ENCODE peak calls at places on chromosomes 4 and X, in six cellular contexts. F is DMS79; R is activated CD4-positive, alpha-beta T cell treated with anti-CD3 and anti-CD28 coated beads for 24 hours; K is activated CD8-positive, alpha-beta memory T cell treated with anti-CD3 and anti-CD28 coated beads for 48 hours; Z is H1; N is Caki2. J is an unnamed sample.
A peak's percentile ranks its signal among the peaks of the same experiment; 100 is the strongest.

GRCh38 chr4:155952546-155952945 is 1.1 kb downstream of the CTSO start:
- DNase-seq in F (no peak), R (no peak), Z (no peak), K (no peak), N (peak; percentile 16), J (peak; percentile 47)

GRCh38 chrX:56802921-56803848 is 74.1 kb downstream of the NBDY start:
- DNase-seq in R (peak; percentile 24), K (peak; percentile 58), Z (peak; percentile 36), F (no peak), N (no peak), J (no peak)

GRCh38 chr4:17690135-17690534 is 75.7 kb downstream of the MED28 start:
- DNase-seq in R (no peak), Z (no peak), N (peak; percentile 7), F (no peak), K (no peak), J (no peak)

GRCh38 chrX:152575331-152575730 is 62.4 kb upstream of the GABRQ start:
- DNase-seq in R (no peak), Z (no peak), F (no peak), N (no peak), K (no peak), J (no peak)

GRCh38 chr4:113397114-113397701 is 347.8 kb downstream of the ANK2 start:
- DNase-seq in K (no peak), N (no peak), F (no peak), R (no peak), Z (no peak), J (no peak)

GRCh38 chr4:40858946-40859345 is 109.2 kb downstream of the NSUN7 start:
- DNase-seq in Z (no peak), R (no peak), F (no peak), N (no peak), K (no peak), J (no peak)

GRCh38 chr4:3123201-3123671 is 48.8 kb downstream of the HTT start:
- DNase-seq in F (no peak), N (no peak), R (no peak), Z (no peak), K (no peak), J (peak; percentile 23)

GRCh38 chr4:186810613-186811150 is 87.0 kb upstream of the FAT1 start:
- DNase-seq in R (no peak), N (no peak), F (no peak), K (no peak), Z (no peak), J (no peak)

GRCh38 chr4:36277533-36277932 is 3.9 kb upstream of the DTHD1 start:
- DNase-seq in K (no peak), N (no peak), F (no peak), R (no peak), Z (no peak), J (no peak)

GRCh38 chr4:142282870-142283431 is 563.1 kb downstream of the INPP4B start:
- DNase-seq in R (no peak), Z (no peak), N (no peak), F (no peak), K (no peak), J (peak; percentile 20)

GRCh38 chr4:169128902-169129301 is 118.8 kb upstream of the CBR4 start:
- DNase-seq in N (no peak), R (no peak), K (no peak), F (no peak), Z (no peak), J (no peak)

GRCh38 chrX:538311-538710 is 92.3 kb upstream of the SHOX start:
- DNase-seq in F (no peak), R (no peak), K (no peak), Z (no peak), N (no peak), J (no peak)

GRCh38 chrX:140432328-140433025 is 72.4 kb downstream of the SOX3 start:
- DNase-seq in K (no peak), F (no peak), N (no peak), Z (no peak), R (no peak), J (no peak)

GRCh38 chr4:134089885-134090284 is 111.7 kb downstream of the PABPC4L start:
- DNase-seq in F (no peak), K (no peak), R (no peak), N (no peak), Z (no peak), J (peak; percentile 1)

GRCh38 chr4:54683616-54684346 is 26.0 kb downstream of the KIT start:
- DNase-seq in R (peak; percentile 40), F (no peak), K (no peak), N (no peak), Z (no peak), J (peak; percentile 31)

GRCh38 chr4:154030747-154031146 is 241.9 kb upstream of the SFRP2 start:
- DNase-seq in F (no peak), N (no peak), Z (no peak), R (no peak), K (no peak), J (no peak)

GRCh38 chrX:6095469-6095868 is 133.2 kb downstream of the NLGN4X start:
- DNase-seq in F (no peak), R (no peak), K (no peak), Z (no peak), N (no peak), J (no peak)

GRCh38 chr4:147696866-147697265 is 12.9 kb upstream of the PRMT9 start:
- DNase-seq in N (no peak), K (no peak), Z (no peak), F (no peak), R (no peak), J (no peak)

GRCh38 chrX:153469811-153470410 is 465 bp downstream of the HAUS7 start:
- DNase-seq in F (no peak), Z (no peak), N (peak; percentile 41), K (peak; percentile 25), R (peak; percentile 7), J (peak; percentile 59)

GRCh38 chrX:48790477-48790876 is 4.1 kb downstream of the GATA1 start:
- DNase-seq in F (no peak), Z (no peak), R (no peak), N (no peak), K (no peak), J (no peak)

GRCh38 chr4:142705820-142706219 is 140.3 kb downstream of the INPP4B start:
- DNase-seq in R (no peak), F (no peak), K (no peak), Z (no peak), N (no peak), J (no peak)

GRCh38 chr4:24054910-24055309 is 165.1 kb upstream of the PPARGC1A start:
- DNase-seq in N (no peak), K (no peak), F (no peak), Z (no peak), R (no peak), J (no peak)

GRCh38 chrX:107712231-107713204 is 63.1 kb downstream of the TSC22D3 start:
- DNase-seq in R (no peak), F (no peak), K (no peak), Z (no peak), N (peak; percentile 46), J (no peak)

GRCh38 chr4:31592293-31592692 is 872.1 kb downstream of the PCDH7 start:
- DNase-seq in F (no peak), K (no peak), R (no peak), N (no peak), Z (no peak), J (peak; percentile 24)

GRCh38 chr4:130563185-130563890 is 1467.4 kb downstream of the C4orf33 start:
- DNase-seq in Z (peak; percentile 57), R (no peak), F (no peak), K (no peak), N (peak; percentile 38), J (peak; percentile 85)

GRCh38 chr4:54063224-54063623 is 1.2 kb downstream of the CHIC2 start:
- DNase-seq in R (no peak), K (no peak), N (no peak), F (no peak), Z (no peak), J (peak; percentile 78)

GRCh38 chr4:141346144-141346543 is 125.4 kb downstream of the ZNF330 start:
- DNase-seq in F (no peak), R (no peak), Z (no peak), K (no peak), N (peak; percentile 43), J (peak; percentile 68)

GRCh38 chrX:69136546-69137331 is 28.5 kb downstream of the PJA1 start:
- DNase-seq in F (no peak), R (no peak), K (no peak), N (no peak), Z (no peak), J (no peak)

GRCh38 chr4:15729910-15730533 is 27.2 kb downstream of the BST1 start:
- DNase-seq in R (no peak), K (no peak), F (no peak), N (peak; percentile 22), Z (no peak), J (peak; percentile 68)

GRCh38 chrX:129743835-129744234 is 5.1 kb downstream of the XPNPEP2 start:
- DNase-seq in N (no peak), K (no peak), R (no peak), F (no peak), Z (no peak), J (no peak)

GRCh38 chr4:179465131-179465797 is 2023.0 kb upstream of the AGA start:
- DNase-seq in N (no peak), R (no peak), K (no peak), Z (peak; percentile 17), F (no peak), J (peak; percentile 55)

GRCh38 chrX:12548746-12549145 is 242.5 kb upstream of the PRPS2 start:
- DNase-seq in F (no peak), N (peak; percentile 13), K (no peak), Z (no peak), R (no peak), J (peak; percentile 49)

GRCh38 chr4:144591401-144591800 is 54.6 kb upstream of the HHIP start:
- DNase-seq in F (peak; percentile 1), K (no peak), Z (no peak), N (no peak), R (no peak), J (peak; percentile 40)

GRCh38 chr4:157582141-157582540 is 361.6 kb downstream of the GRIA2 start:
- DNase-seq in R (no peak), N (no peak), F (no peak), Z (no peak), K (no peak), J (no peak)

GRCh38 chr4:146257511-146257910 is 43.2 kb downstream of the REELD1 start:
- DNase-seq in F (no peak), K (no peak), Z (no peak), R (no peak), N (no peak), J (no peak)